ENCODE peak calls at places on chromosomes 7 and 10, in eight cellular contexts. W, B, T, D, H, N, F and C are unnamed samples.

GRCh38 chr10:78408011-78408410 is 374.3 kb downstream of the RPS24 start:
- DNase-seq in W (no peak), B (no peak), T (no peak), F (peak; percentile 25), N (no peak), D (no peak), H (no peak), C (no peak)

GRCh38 chr7:132092106-132092505 is 484.2 kb downstream of the PLXNA4 start:
- DNase-seq in B (no peak), W (no peak), F (no peak), H (no peak), T (no peak), D (no peak), N (no peak), C (no peak)

GRCh38 chr10:64753516-64753915 is 1232.3 kb downstream of the REEP3 start:
- DNase-seq in T (no peak), W (no peak), H (no peak), F (no peak), B (no peak), D (no peak), N (no peak), C (no peak)

GRCh38 chr10:27319752-27320561 is 79.4 kb upstream of the ACBD5 start:
- DNase-seq in F (no peak), H (peak; percentile 89), W (no peak), N (peak; percentile 13), B (peak; percentile 23), D (no peak), T (no peak), C (no peak)

GRCh38 chr7:17651926-17652385 is 288.3 kb downstream of the SNX13 start:
- DNase-seq in H (peak; percentile 93), F (no peak), N (peak; percentile 63), D (no peak), T (peak; percentile 67), B (no peak), W (no peak), C (no peak)

GRCh38 chr10:12566161-12567115 is 217.1 kb downstream of the CAMK1D start:
- DNase-seq in D (no peak), W (no peak), N (peak; percentile 33), B (no peak), T (no peak), H (peak; percentile 3), F (no peak), C (no peak)

GRCh38 chr7:105444342-105444938 is 55.7 kb upstream of the SRPK2 start:
- DNase-seq in D (no peak), H (no peak), T (no peak), B (no peak), N (no peak), F (peak; percentile 36), W (no peak), C (no peak)

GRCh38 chr7:4882169-4882741 is 1.3 kb downstream of the RADIL start:
- DNase-seq in N (peak; percentile 72), H (peak; percentile 73), D (no peak), F (peak; percentile 83), T (no peak), B (peak; percentile 88), W (no peak), C (no peak)

GRCh38 chr10:17025444-17026295 is 103.9 kb downstream of the CUBN start:
- DNase-seq in H (peak; percentile 92), N (peak; percentile 100), D (peak; percentile 47), B (peak; percentile 19), F (peak; percentile 64), W (no peak), T (peak; percentile 91), C (no peak)

GRCh38 chr7:64045301-64046040 is at the start of gene ZNF727:
- DNase-seq in D (no peak), F (no peak), W (no peak), B (peak; percentile 67), H (no peak), T (no peak), N (no peak), C (no peak)

GRCh38 chr7:127346575-127347256 is 45.8 kb downstream of the ZNF800 start:
- DNase-seq in W (no peak), F (peak; percentile 12), D (no peak), T (no peak), B (no peak), H (no peak), N (no peak), C (no peak)

GRCh38 chr7:127350586-127350985 is 41.9 kb downstream of the ZNF800 start:
- DNase-seq in W (no peak), F (no peak), N (no peak), D (no peak), T (no peak), B (no peak), H (no peak), C (no peak)

GRCh38 chr7:127347567-127348246 is 44.8 kb downstream of the ZNF800 start:
- DNase-seq in H (peak; percentile 74), T (peak; percentile 10), B (peak; percentile 96), W (peak; percentile 27), D (peak; percentile 66), N (peak; percentile 42), F (peak; percentile 77), C (peak; percentile 20)

GRCh38 chr7:127348247-127348631 is 44.3 kb downstream of the ZNF800 start:
- DNase-seq in T (no peak), H (no peak), W (no peak), N (no peak), B (no peak), D (no peak), F (no peak), C (no peak)

DNA sequence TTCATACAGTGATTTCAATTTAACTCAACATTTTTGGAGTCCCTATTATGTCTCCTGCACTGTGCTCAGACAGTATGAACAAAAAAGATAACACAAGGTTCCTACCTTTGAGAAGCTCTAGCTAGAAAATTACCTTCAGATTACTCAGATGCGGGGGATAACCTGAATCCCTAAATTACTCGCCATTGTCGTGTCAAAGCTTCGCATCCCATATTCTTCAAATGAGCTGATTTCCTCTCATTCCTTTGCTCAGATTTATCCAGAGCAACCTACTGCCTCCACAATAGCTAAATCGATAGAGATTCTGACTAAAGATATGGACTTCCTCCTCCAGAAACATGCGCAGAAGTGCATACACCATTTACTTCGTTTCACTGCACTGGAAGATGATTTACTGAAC is 42.6 kb downstream of the ZNF800 start:
- DNase-seq in N (no peak), W (no peak), T (no peak), B (no peak), F (no peak), D (no peak), H (no peak), C (no peak)
- H3K27me3 ChIP-seq in N (no peaks in the 10 kb centered on the region), W (peaks cover 6% of the 10 kb centered on the region), T (no peaks in the 10 kb centered on the region), B (no peaks in the 10 kb centered on the region), F (no peaks in the 10 kb centered on the region), D (no peaks in the 10 kb centered on the region), H (peaks cover 44% of the 10 kb centered on the region), C (no peaks in the 10 kb centered on the region)

DNA sequence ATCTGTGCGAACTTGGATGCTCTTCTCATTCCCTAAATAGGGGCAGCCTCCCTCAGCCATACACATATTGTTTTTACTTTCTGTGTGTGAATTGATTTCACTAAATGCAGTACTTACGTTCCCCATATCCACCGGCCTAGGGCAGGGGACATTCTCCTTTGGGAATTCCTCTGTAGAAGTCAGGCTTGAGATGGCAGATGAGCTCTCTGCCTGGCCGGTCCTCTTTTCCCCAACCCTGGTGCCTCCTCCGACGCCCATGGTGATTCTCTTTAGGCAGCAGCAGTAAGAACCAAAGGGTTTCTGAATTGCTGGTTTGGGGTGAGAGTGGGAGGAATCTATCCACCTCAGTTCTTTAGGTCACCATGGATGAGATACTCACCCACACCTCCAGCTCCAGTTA is 6.4 kb upstream of the NEUROG3 start:
- DNase-seq in F (no peak), N (no peak), H (no peak), T (no peak), B (no peak), D (no peak), W (no peak), C (no peak)
- H3K27me3 ChIP-seq in F (peaks cover 68% of the 10 kb centered on the region), N (peaks cover 73% of the 10 kb centered on the region), H (peaks cover 100% of the 10 kb centered on the region), T (peaks cover 54% of the 10 kb centered on the region), B (peaks cover 44% of the 10 kb centered on the region), D (peaks cover 18% of the 10 kb centered on the region), W (peaks cover 64% of the 10 kb centered on the region), C (peaks cover 48% of the 10 kb centered on the region)

DNA sequence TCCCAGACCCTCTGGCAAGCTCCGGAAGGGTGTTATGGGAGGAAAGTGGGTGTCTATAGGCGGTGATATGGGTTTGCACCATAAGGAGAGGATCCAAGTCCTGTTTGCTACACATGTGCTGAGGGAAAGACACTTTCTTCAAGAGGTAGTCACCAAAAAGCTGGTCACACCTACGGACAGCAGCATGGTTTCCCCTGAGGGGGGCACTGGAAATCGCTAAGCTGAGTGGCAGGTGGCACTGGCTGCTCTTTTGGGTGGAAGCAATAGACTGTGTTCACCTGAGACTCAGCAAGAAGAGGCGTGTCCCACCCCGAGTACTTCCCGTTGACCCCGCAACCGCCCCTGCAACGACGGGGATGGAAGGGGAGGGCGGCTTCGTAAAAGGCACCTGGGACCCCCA is 1.8 kb upstream of the FOXI2 start:
- DNase-seq in W (no peak), B (no peak), H (no peak), T (no peak), F (no peak), D (no peak), N (no peak), C (no peak)
- H3K27me3 ChIP-seq in W (peaks cover 31% of the 10 kb centered on the region), B (no peaks in the 10 kb centered on the region), H (peaks cover 95% of the 10 kb centered on the region), T (no peaks in the 10 kb centered on the region), F (peaks cover 58% of the 10 kb centered on the region), D (no peaks in the 10 kb centered on the region), N (peaks cover 50% of the 10 kb centered on the region), C (peaks cover 6% of the 10 kb centered on the region)

GRCh38 chr7:157782041-157782440 is 445.2 kb downstream of the DNAJB6 start:
- DNase-seq in F (no peak), W (no peak), N (no peak), D (no peak), T (no peak), H (no peak), B (no peak), C (no peak)
- H3K27me3 ChIP-seq in F (no peaks in the 10 kb centered on the region), W (no peaks in the 10 kb centered on the region), N (no peaks in the 10 kb centered on the region), D (no peaks in the 10 kb centered on the region), T (no peaks in the 10 kb centered on the region), H (no peaks in the 10 kb centered on the region), B (no peaks in the 10 kb centered on the region), C (no peaks in the 10 kb centered on the region)

GRCh38 chr7:107659666-107660065 is 962 bp upstream of the SLC26A4 start:
- DNase-seq in B (no peak), D (no peak), W (no peak), N (peak; percentile 77), T (peak; percentile 36), H (peak; percentile 83), F (peak; percentile 51), C (peak; percentile 7)

GRCh38 chr7:107661865-107662379 is 1.3 kb downstream of the SLC26A4 start:
- DNase-seq in B (no peak), D (peak; percentile 0), T (no peak), H (no peak), N (no peak), F (no peak), W (no peak), C (no peak)

GRCh38 chr7:107661081-107661864 is 645 bp downstream of the SLC26A4 start:
- DNase-seq in F (peak; percentile 82), H (peak; percentile 65), B (peak; percentile 84), D (peak; percentile 4), W (no peak), T (no peak), N (no peak), C (no peak)

GRCh38 chr7:107658467-107658866 is 2.2 kb upstream of the SLC26A4 start:
- DNase-seq in W (no peak), D (no peak), T (no peak), N (no peak), F (no peak), H (peak; percentile 21), B (no peak), C (no peak)

GRCh38 chr7:107660381-107661080 is at the start of gene SLC26A4:
- DNase-seq in N (no peak), W (no peak), D (no peak), B (peak; percentile 62), H (peak; percentile 5), T (no peak), F (peak; percentile 55), C (no peak)
- H3K27me3 ChIP-seq in N (no peaks in the 10 kb centered on the region), W (peaks cover 34% of the 10 kb centered on the region), D (peaks cover 16% of the 10 kb centered on the region), B (peaks cover 15% of the 10 kb centered on the region), H (peaks cover 99% of the 10 kb centered on the region), T (peaks cover 16% of the 10 kb centered on the region), F (peaks cover 34% of the 10 kb centered on the region), C (peaks cover 43% of the 10 kb centered on the region)

GRCh38 chr10:101067356-101068083 is 5.7 kb downstream of the KAZALD1 start:
- DNase-seq in H (peak; percentile 83), D (peak; percentile 69), N (peak; percentile 78), T (peak; percentile 55), F (peak; percentile 92), B (peak; percentile 87), W (no peak), C (no peak)
- H3K27me3 ChIP-seq in H (peaks cover 30% of the 10 kb centered on the region), D (peaks cover 46% of the 10 kb centered on the region), N (peaks cover under 1% of the 10 kb centered on the region), T (peaks cover 9% of the 10 kb centered on the region), F (peaks cover 36% of the 10 kb centered on the region), B (no peaks in the 10 kb centered on the region), W (peaks cover 42% of the 10 kb centered on the region), C (no peaks in the 10 kb centered on the region)